ENCODE peak calls at places on chromosomes 12 and 14, in seven cellular contexts. D is H7; K is ecto neural progenitor cell; N is lower lobe of right lung; V is SHP77; E is ovary; T is stimulated activated CD8-positive, alpha-beta memory T cell treated with anti-CD3 and anti-CD28 coated beads, Interleukin-2, amount 100 ng/mL, for 48 hours. F is an unnamed sample.

GRCh38 chr12:53300187-53300586 is 692 bp downstream of the MYG1 start:
- DNase-seq in V (no peak), D (no peak), T (no peak), K (no peak), E (no peak), N (no peak), F (no peak)

GRCh38 chr14:100988011-100988410 is 84.5 kb upstream of the RTL1 start:
- DNase-seq in K (no peak), T (no peak), V (no peak), D (no peak), E (no peak), N (no peak), F (no peak)

GRCh38 chr12:57844725-57845477 is 1.6 kb downstream of the CTDSP2 start:
- DNase-seq in V (no peak), N (peak), D (peak), E (peak), T (no peak), K (peak), F (peak)

GRCh38 chr14:81436296-81437138 is 36.4 kb upstream of the STON2 start:
- DNase-seq in T (peak), K (peak), D (peak), E (peak), N (peak), V (peak), F (peak)

GRCh38 chr12:113248046-113248825 is 27.0 kb downstream of the TPCN1 start:
- DNase-seq in T (no peak), D (no peak), K (no peak), V (no peak), N (no peak), E (no peak), F (no peak)

GRCh38 chr14:64040044-64040443 is 187.2 kb downstream of the SYNE2 start:
- DNase-seq in D (no peak), E (no peak), V (no peak), K (no peak), T (no peak), N (no peak), F (no peak)

GRCh38 chr12:58804749-58805148 is 115.6 kb downstream of the LRIG3 start:
- DNase-seq in E (no peak), D (peak), V (no peak), N (no peak), T (no peak), K (no peak), F (no peak)

GRCh38 chr14:102999227-102999895 is 58.0 kb downstream of the CDC42BPB start:
- DNase-seq in D (no peak), T (no peak), V (no peak), N (no peak), E (no peak), K (no peak), F (no peak)

GRCh38 chr14:104876251-104876699 is 11.2 kb downstream of the CEP170B start:
- DNase-seq in V (no peak), E (no peak), N (no peak), D (peak), K (peak), T (peak), F (peak)

GRCh38 chr12:82896979-82897378 is 210.3 kb downstream of the TMTC2 start:
- DNase-seq in N (no peak), V (no peak), K (no peak), T (no peak), E (no peak), D (no peak), F (peak)

F was measured in islet precursor cell.